ENCODE peak calls at places on chromosomes 3 and 15, in four cellular contexts. I is K562, L is GM12878, T is H1. K is an unnamed sample.

GRCh38 chr3:14537590-14538450 is 2.3 kb downstream of the GRIP2 start:
- DNase-seq in I (peak; percentile 57), L (no peak), T (no peak), K (peak; percentile 47)

GRCh38 chr3:150933473-150934008 is 28.3 kb upstream of the MINDY4B start:
- DNase-seq in I (no peak), L (no peak), T (no peak), K (no peak)

GRCh38 chr3:127690106-127690505 is 17.4 kb downstream of the ABTB1 start:
- DNase-seq in I (no peak), L (no peak), T (no peak), K (no peak)

GRCh38 chr3:150461399-150461798 is 53.3 kb downstream of the TSC22D2 start:
- DNase-seq in I (no peak), L (no peak), T (no peak), K (no peak)

GRCh38 chr15:90845201-90845949 is 23.0 kb upstream of the FURIN start:
- DNase-seq in I (peak; percentile 73), L (peak; percentile 50), T (no peak), K (no peak)

GRCh38 chr3:46923559-46924350 is 46.2 kb downstream of the PTH1R start:
- DNase-seq in I (peak; percentile 59), L (no peak), T (no peak), K (no peak)

GRCh38 chr15:39501366-39501765 is 79.5 kb upstream of the THBS1 start:
- DNase-seq in I (no peak), L (no peak), T (no peak), K (no peak)

GRCh38 chr3:65004316-65004715 is 316.5 kb upstream of the ADAMTS9 start:
- DNase-seq in I (no peak), L (no peak), T (no peak), K (no peak)

GRCh38 chr3:42704136-42704841 is 1.7 kb upstream of the HHATL start:
- DNase-seq in I (no peak), L (no peak), T (no peak), K (no peak)

GRCh38 chr3:14386254-14386653 is 16.2 kb upstream of the SLC6A6 start:
- DNase-seq in I (no peak), L (no peak), T (no peak), K (no peak)

GRCh38 chr3:132872711-132873110 is 150.5 kb upstream of the NPHP3 start:
- DNase-seq in I (no peak), L (no peak), T (no peak), K (no peak)

GRCh38 chr3:175606650-175607318 is 747.6 kb downstream of the NAALADL2 start:
- DNase-seq in I (no peak), L (no peak), T (no peak), K (no peak)

GRCh38 chr3:118682916-118683315 is 351.7 kb downstream of the IGSF11 start:
- DNase-seq in I (no peak), L (no peak), T (no peak), K (no peak)

GRCh38 chr3:117761992-117762944 is 1052.7 kb downstream of the TUSC7 start:
- DNase-seq in I (no peak), L (no peak), T (no peak), K (no peak)

GRCh38 chr15:97736748-97737147 is 223.8 kb upstream of the ARRDC4 start:
- DNase-seq in I (no peak), L (no peak), T (no peak), K (no peak)

GRCh38 chr3:115857518-115858136 is 234.3 kb downstream of the GAP43 start:
- DNase-seq in I (no peak), L (no peak), T (no peak), K (no peak)

GRCh38 chr3:125212096-125212508 is 446 bp downstream of the SLC12A8 start:
- DNase-seq in I (no peak), L (no peak), T (no peak), K (no peak)

GRCh38 chr3:174215426-174215825 is 643.7 kb upstream of the NAALADL2 start:
- DNase-seq in I (no peak), L (no peak), T (no peak), K (no peak)

GRCh38 chr15:40111888-40112287 is 3.2 kb upstream of the BMF start:
- DNase-seq in I (peak; percentile 45), L (no peak), T (no peak), K (no peak)

GRCh38 chr3:54761661-54762060 is 166.2 kb downstream of the LRTM1 start:
- DNase-seq in I (no peak), L (no peak), T (no peak), K (no peak)

GRCh38 chr3:61667417-61668213 is 106.2 kb downstream of the PTPRG start:
- DNase-seq in I (no peak), L (no peak), T (no peak), K (no peak)

GRCh38 chr15:96728591-96728990 is 398.1 kb downstream of the NR2F2 start:
- DNase-seq in I (no peak), L (no peak), T (no peak), K (no peak)

GRCh38 chr3:128322030-128323022 is 144.4 kb downstream of the DNAJB8 start:
- DNase-seq in I (peak; percentile 40), L (no peak), T (peak; percentile 17), K (no peak)

GRCh38 chr3:149813367-149814281 is 609 bp downstream of the RNF13 start:
- DNase-seq in I (peak; percentile 46), L (no peak), T (no peak), K (no peak)

GRCh38 chr3:13045245-13045903 is 27.9 kb downstream of the IQSEC1 start:
- DNase-seq in I (no peak), L (no peak), T (no peak), K (no peak)

GRCh38 chr3:12891985-12892839 is 50.8 kb upstream of the RPL32 start:
- DNase-seq in I (peak; percentile 81), L (no peak), T (no peak), K (peak; percentile 39)

GRCh38 chr3:172550347-172550943 is 27.2 kb upstream of the TNFSF10 start:
- DNase-seq in I (peak; percentile 77), L (no peak), T (no peak), K (peak; percentile 69)

GRCh38 chr3:128217702-128218475 is 64.6 kb downstream of the EEFSEC start:
- DNase-seq in I (no peak), L (peak; percentile 20), T (no peak), K (no peak)

GRCh38 chr3:54791552-54792156 is 136.2 kb downstream of the LRTM1 start:
- DNase-seq in I (no peak), L (no peak), T (no peak), K (no peak)

GRCh38 chr15:94263341-94264273 is 32.2 kb downstream of the MCTP2 start:
- DNase-seq in I (no peak), L (peak; percentile 73), T (no peak), K (no peak)

GRCh38 chr3:141234283-141234682 is 2.7 kb downstream of the PXYLP1 start:
- DNase-seq in I (no peak), L (no peak), T (no peak), K (no peak)

GRCh38 chr3:141231101-141231922 is at the start of gene PXYLP1:
- DNase-seq in I (peak; percentile 93), L (peak; percentile 16), T (peak; percentile 41), K (peak; percentile 36)

GRCh38 chr3:141230293-141230692 is 1.3 kb upstream of the PXYLP1 start:
- DNase-seq in I (no peak), L (no peak), T (no peak), K (no peak)

GRCh38 chr3:141233457-141234161 is 2.0 kb downstream of the PXYLP1 start:
- DNase-seq in I (no peak), L (no peak), T (no peak), K (no peak)

DNA sequence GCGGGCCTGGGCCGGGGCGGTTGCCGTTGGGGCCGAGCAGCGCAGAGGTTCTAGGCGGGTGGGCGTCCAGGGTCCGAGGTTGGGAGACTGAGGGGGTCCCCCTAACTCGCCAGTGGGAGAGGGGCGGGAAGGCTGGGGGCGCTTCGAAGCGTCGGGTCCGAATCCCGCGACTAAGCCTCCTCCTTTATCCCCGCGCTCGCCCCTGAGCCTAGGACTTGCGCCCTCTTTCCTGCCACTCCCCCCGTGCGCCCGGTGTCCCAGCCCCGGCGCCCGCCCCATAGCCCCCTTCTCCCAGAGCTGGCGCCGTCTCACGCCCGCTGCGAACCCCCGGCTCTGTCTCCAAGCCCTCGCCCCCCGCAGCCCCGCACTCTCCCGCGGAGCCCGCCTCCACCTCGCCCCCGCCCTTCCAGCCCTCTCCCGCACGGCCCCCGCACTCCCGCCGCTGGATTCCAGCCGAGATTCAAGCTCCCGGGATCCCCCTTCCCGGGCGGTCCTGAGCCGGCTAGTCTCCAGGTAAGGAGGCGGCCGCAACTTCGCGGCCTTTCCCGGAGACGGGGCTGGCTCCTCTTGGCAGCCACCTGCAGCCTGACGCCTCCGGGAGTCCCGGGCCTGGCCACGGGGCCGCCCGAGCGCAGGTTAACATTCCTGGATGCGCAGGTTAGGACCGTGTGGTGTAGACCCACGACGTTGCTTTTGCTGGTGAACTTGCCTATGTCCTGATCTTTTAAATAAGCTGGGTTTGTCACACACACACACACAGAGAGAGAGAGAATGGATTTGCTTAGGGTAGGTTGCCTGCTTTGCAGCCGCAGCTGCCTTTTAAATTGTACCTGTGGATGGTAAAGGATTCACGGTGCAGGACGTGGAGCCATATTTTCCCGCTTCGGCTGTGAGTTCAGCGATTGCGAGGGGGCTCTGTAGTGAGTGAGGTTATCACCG is 567 bp downstream of the PXYLP1 start:
- DNase-seq in I (peak; percentile 27), L (no peak), T (no peak), K (no peak)
- TF ChIP-seq YY1 in I (no peak), L (no peak), T (peak; percentile 0), K (no peak)

GRCh38 chr3:183698760-183699159 is 1.2 kb downstream of the YEATS2 start:
- DNase-seq in I (peak; percentile 37), L (no peak), T (no peak), K (no peak)
- TF ChIP-seq EGR1 in I (no peak), L (no peak), T (no peak), K (no peak)

GRCh38 chr15:43146187-43146586 is 12.8 kb downstream of the TMEM62 start:
- DNase-seq in I (no peak), L (no peak), T (no peak), K (no peak)

GRCh38 chr15:43144512-43144911 is 11.1 kb downstream of the TMEM62 start:
- DNase-seq in I (no peak), L (no peak), T (no peak), K (no peak)

GRCh38 chr15:43153269-43153668 is 19.9 kb downstream of the TMEM62 start:
- DNase-seq in I (no peak), L (no peak), T (no peak), K (no peak)

GRCh38 chr15:43151688-43152087 is 18.3 kb downstream of the TMEM62 start:
- DNase-seq in I (no peak), L (no peak), T (no peak), K (no peak)

DNA sequence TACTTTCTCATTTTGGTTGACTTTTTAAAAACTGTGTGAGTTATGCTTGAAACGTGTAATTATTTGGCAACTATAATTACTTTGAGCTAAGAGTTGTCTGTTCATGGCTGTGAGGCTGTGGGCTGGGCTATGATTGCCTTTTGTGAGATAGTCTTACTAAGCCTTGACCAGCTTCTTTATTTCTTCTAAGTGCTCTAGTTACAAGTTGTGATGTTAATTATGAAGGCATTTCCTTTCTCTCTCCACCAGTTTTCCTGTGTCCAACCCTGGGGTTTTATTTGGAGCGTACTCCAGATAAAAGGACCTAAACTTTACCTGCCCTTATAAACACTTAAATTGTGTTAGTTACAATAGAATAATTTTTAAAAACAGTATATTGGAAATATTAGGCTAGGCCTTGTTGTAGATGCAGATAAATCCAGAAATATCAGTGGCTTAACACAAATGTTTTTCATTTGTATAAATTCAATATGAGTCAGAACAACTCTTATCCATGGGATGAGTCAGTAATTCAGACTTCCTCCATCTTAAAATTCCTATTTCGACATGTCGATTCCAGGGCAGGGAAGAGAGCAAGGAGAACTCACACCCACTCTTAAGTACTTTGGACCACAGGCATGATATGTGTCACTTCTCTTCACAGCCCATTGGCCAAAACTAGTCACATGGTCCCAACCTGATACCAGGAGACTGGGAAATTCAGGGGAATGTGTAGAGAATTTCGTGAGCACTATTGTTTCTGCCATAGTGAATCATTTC is 17.0 kb downstream of the TMEM62 start:
- DNase-seq in I (no peak), L (no peak), T (no peak), K (no peak)
- TF ChIP-seq YY1 in I (no peak), L (no peak), T (no peak), K (no peak)

GRCh38 chr15:25850154-25851111 is 12.7 kb downstream of the ATP10A start:
- DNase-seq in I (peak; percentile 56), L (peak; percentile 28), T (no peak), K (no peak)
- TF ChIP-seq EGR1 in I (no peak), L (no peak), T (no peak), K (no peak)